ENCODE peak calls at places on chromosomes 2 and 18, in four cellular contexts. E is GM12878, I is K562, K is IMR-90. U is an unnamed sample.

GRCh38 chr2:176614049-176614448 is 344.8 kb downstream of the MTX2 start:
- DNase-seq in E (no peak), K (no peak), I (no peak), U (peak)

GRCh38 chr2:88835726-88836125 is 144.3 kb downstream of the RPIA start:
- DNase-seq in I (no peak), E (no peak), K (no peak), U (no peak)

GRCh38 chr18:54479365-54479764 is 111.7 kb upstream of the DYNAP start:
- DNase-seq in K (no peak), I (no peak), E (no peak), U (no peak)

GRCh38 chr2:238875161-238875530 is 27.3 kb downstream of the TWIST2 start:
- DNase-seq in E (no peak), K (no peak), I (peak), U (no peak)

GRCh38 chr18:32730620-32731021 is 42.2 kb downstream of the KLHL14 start:
- DNase-seq in E (peak), I (no peak), K (no peak), U (peak)

GRCh38 chr18:27378396-27379094 is 193.4 kb upstream of the CHST9 start:
- DNase-seq in I (no peak), K (no peak), E (no peak), U (peak)

GRCh38 chr2:143841935-143842334 is 678.0 kb downstream of the ZEB2 start:
- DNase-seq in I (no peak), E (no peak), K (peak), U (peak)

GRCh38 chr2:209696836-209697711 is 74.6 kb upstream of the UNC80 start:
- DNase-seq in I (no peak), E (peak), K (no peak), U (no peak)

GRCh38 chr2:148603562-148603920 is 41.0 kb upstream of the EPC2 start:
- DNase-seq in I (no peak), E (peak), K (no peak), U (no peak)

DNA sequence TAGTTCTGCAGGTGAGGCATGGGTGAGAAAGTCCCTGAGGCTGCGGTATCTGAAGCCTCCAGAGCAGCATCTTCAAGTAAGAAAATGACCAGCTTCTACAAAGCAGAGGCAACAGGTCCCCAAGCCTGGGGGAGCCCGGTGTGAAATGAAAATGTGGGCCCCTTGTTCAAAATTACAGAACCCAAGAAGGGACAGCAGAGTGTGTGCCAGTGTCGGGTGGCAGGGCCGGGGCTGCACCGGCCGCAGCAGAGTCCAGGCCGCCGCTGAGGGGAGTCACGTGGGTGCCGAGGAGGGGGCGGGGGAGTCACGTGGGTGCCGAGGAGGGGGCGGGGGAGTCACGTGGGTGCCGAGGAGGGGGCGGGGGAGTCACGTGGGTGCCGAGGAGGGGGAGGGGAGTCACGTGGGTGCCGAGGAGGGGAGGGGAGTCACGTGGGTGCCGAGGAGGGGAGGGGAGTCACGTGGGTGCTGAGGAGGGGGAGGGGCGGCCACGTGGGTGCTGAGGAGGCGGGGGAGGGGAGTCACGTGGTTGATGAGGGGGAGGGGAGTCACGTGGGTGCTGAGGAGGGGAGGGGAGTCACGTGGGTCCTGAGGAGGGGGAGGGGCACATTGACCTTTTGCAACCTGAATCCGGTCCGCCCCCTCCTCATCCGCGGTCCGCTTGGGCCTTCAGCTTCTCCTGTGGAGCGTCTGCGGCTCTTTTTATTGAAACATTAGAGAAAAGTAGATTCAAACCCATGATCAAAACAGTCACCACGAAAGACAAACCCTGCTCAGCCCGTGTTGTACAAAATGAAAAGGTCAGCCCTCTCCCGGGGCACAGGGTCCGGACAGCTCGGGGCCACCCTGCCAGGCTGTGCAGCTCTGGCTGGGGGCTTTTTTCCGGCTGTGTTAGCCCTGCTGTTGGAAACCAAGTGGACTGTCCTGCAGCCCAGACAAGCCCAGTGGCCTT is 10.4 kb downstream of the COLEC11 start:
- DNase-seq in K (no peak), E (no peak), I (peak), U (no peak)
- H3K27ac ChIP-seq in K (no peak), E (no peak), I (peak), U (no peak)

DNA sequence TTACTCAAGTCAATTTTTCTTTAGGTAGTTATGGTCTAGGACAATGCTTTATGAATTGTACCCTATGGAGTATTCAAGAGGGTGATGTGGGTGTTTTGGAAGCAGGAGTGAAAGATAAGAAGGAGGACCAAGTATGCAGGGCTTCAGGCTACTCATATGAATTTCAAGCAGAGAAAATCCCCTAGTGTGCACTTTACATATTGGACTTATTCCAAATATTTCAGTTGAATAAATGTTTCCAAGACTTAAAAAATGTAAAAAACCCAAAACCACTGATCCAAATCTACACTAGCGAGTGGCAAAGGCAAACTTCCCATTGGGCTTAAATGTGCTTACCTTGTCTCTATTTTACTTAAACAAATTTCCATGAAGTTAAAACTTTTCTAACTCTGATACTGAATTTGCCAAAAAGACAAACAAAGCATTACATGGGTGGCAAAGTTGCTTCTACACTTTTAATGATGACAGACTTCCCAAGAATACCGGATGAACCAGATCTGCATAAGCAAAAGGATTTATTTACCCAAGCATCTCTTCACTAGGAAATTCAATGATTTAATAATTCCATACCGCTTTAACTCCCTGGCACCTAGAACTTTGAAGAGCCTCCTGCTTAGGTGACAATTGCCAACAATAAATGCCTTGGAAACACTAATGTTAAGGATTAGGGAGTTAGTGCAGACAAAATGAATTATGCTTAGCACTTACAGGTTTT is 1233.5 kb upstream of the NXPH2 start:
- DNase-seq in K (no peak), E (no peak), I (no peak), U (no peak)
- TF ChIP-seq FOS in K (no peak), E (no peak), I (no peak), U (no peak)

GRCh38 chr2:217436386-217436785 is 566.4 kb downstream of the TNS1 start:
- DNase-seq in K (no peak), E (no peak), I (no peak), U (no peak)
- H3K27ac ChIP-seq in K (peak), E (no peak), I (no peak), U (no peak)

GRCh38 chr18:9449987-9450386 is 25.3 kb upstream of the RALBP1 start:
- DNase-seq in K (no peak), E (no peak), I (no peak), U (no peak)

GRCh38 chr18:9449580-9449979 is 25.7 kb upstream of the RALBP1 start:
- DNase-seq in K (no peak), I (no peak), E (no peak), U (no peak)

GRCh38 chr18:9455718-9456511 is 19.4 kb upstream of the RALBP1 start:
- DNase-seq in K (no peak), E (no peak), I (no peak), U (no peak)

GRCh38 chr18:9454061-9454703 is 21.1 kb upstream of the RALBP1 start:
- DNase-seq in E (no peak), I (no peak), K (peak), U (no peak)

GRCh38 chr18:9453273-9453672 is 22.0 kb upstream of the RALBP1 start:
- DNase-seq in E (no peak), I (no peak), K (no peak), U (no peak)
- TF ChIP-seq FOS in E (no peak), I (no peak), K (no peak), U (no peak)

DNA sequence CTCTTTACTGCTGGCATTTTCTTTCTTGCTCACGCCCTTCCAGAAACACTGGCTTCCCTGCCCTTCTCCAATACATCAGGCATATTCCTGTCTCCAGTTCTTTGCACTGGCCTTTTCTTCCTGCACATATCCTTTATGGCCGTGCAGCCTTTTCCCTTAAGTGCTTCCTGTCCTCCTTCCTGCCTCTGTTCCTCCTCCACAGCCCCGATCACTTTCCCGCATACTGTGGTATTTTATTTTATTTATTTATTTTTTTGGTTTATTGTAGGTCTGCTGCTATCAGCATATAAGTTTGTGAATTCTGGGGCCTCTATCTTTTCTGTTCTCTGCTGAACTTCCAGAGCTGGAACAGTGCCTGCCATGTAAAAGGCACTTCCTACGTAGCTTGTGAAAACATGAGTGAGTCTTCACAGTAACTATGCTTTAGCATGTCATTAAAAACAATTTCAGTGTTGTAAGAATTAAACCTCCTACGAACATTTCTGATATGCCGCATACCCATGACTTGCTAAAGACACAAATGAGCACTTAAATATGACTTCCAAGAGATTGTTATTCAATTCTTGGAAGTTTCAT is 289.1 kb downstream of the TRIB2 start:
- DNase-seq in K (peak), I (no peak), E (no peak), U (peak)
- H3K27ac ChIP-seq in K (no peak), I (no peak), E (no peak), U (no peak)